ENCODE peak calls at places on chromosomes 11 and 22, in ten cellular contexts. R, Q, T, I, H, W, D, E, U and A are unnamed samples.

GRCh38 chr11:102724904-102725515 is at the start of gene MMP8:
- DNase-seq in W (no peak), E (no peak), D (no peak), U (no peak), I (no peak), R (no peak), H (no peak), Q (no peak), T (no peak), A (no peak)

GRCh38 chr22:45726081-45726480 is 54.4 kb downstream of the ATXN10 start:
- DNase-seq in D (no peak), T (no peak), H (no peak), R (no peak), U (no peak), E (no peak), Q (no peak), W (no peak), I (no peak), A (no peak)

GRCh38 chr22:35046744-35047462 is 19.1 kb upstream of the ISX start:
- DNase-seq in R (no peak), D (no peak), E (no peak), H (no peak), U (no peak), W (no peak), I (no peak), Q (no peak), T (no peak), A (no peak)

GRCh38 chr11:22577854-22578253 is 47.8 kb downstream of the FANCF start:
- DNase-seq in D (no peak), R (no peak), W (no peak), I (no peak), T (no peak), H (no peak), Q (no peak), E (no peak), U (no peak), A (no peak)

GRCh38 chr22:38104084-38104483 is 6.4 kb downstream of the BAIAP2L2 start:
- DNase-seq in T (no peak), I (peak; percentile 61), H (no peak), D (no peak), R (no peak), U (no peak), Q (peak; percentile 10), W (no peak), E (no peak), A (no peak)

GRCh38 chr11:1920909-1921575 is 1.5 kb downstream of the TNNT3 start:
- DNase-seq in U (no peak), H (peak; percentile 46), I (no peak), R (no peak), Q (no peak), T (no peak), D (no peak), W (no peak), E (no peak), A (no peak)

GRCh38 chr11:68666854-68667253 is 17.5 kb upstream of the GAL start:
- DNase-seq in U (no peak), T (no peak), Q (no peak), D (no peak), H (peak; percentile 66), I (no peak), R (no peak), W (no peak), E (no peak), A (no peak)

GRCh38 chr11:7967097-7967496 is 1.9 kb upstream of the NLRP10 start:
- DNase-seq in R (no peak), W (no peak), T (no peak), H (no peak), U (no peak), D (no peak), I (no peak), Q (no peak), E (no peak), A (no peak)

GRCh38 chr11:123235117-123235686 is 40.2 kb upstream of the CLMP start:
- DNase-seq in R (no peak), E (no peak), Q (peak; percentile 55), W (no peak), H (peak; percentile 68), T (peak; percentile 57), D (peak; percentile 26), U (peak; percentile 26), I (peak; percentile 51), A (peak; percentile 59)